ENCODE peak calls at places on chromosomes 13 and 19, in four cellular contexts. U, J, S and D are unnamed samples.

GRCh38 chr19:4052993-4053422 is 13.7 kb downstream of the ZBTB7A start:
- DNase-seq in U (no peak), J (no peak), S (no peak), D (no peak)

GRCh38 chr19:29445246-29445645 is 80.5 kb upstream of the VSTM2B start:
- DNase-seq in U (no peak), J (no peak), S (no peak), D (no peak)

GRCh38 chr13:39887424-39887823 is 232.0 kb downstream of the COG6 start:
- DNase-seq in U (peak), J (no peak), S (no peak), D (no peak)

GRCh38 chr13:97962887-97963286 is 9.4 kb downstream of the IPO5 start:
- DNase-seq in U (no peak), J (no peak), S (no peak), D (no peak)

GRCh38 chr13:34172048-34172447 is 354.1 kb downstream of the RFC3 start:
- DNase-seq in U (peak), J (no peak), S (no peak), D (no peak)

GRCh38 chr19:38850976-38851621 is 1.3 kb upstream of the HNRNPL start:
- DNase-seq in U (peak), J (no peak), S (peak), D (peak)

GRCh38 chr19:29831041-29831548 is 19.3 kb downstream of the CCNE1 start:
- DNase-seq in U (peak), J (no peak), S (no peak), D (no peak)

GRCh38 chr13:26446751-26447150 is 110.7 kb upstream of the WASF3 start:
- DNase-seq in U (peak), J (no peak), S (no peak), D (no peak)

GRCh38 chr19:58117841-58118575 is 20.0 kb upstream of the ZSCAN18 start:
- DNase-seq in U (no peak), J (no peak), S (no peak), D (no peak)

GRCh38 chr13:23673354-23673753 is 103.1 kb downstream of the TNFRSF19 start:
- DNase-seq in U (peak), J (no peak), S (no peak), D (peak)

GRCh38 chr13:45297456-45298205 is 43.4 kb downstream of the TPT1 start:
- DNase-seq in U (no peak), J (peak), S (no peak), D (no peak)

GRCh38 chr19:17673937-17674799 is 14.0 kb downstream of the UNC13A start:
- DNase-seq in U (peak), J (no peak), S (no peak), D (no peak)

GRCh38 chr13:29497137-29497654 is 98.3 kb downstream of the SLC7A1 start:
- DNase-seq in U (no peak), J (no peak), S (peak), D (no peak)

GRCh38 chr13:50685491-50685890 is 158.0 kb downstream of the DLEU7 start:
- DNase-seq in U (peak), J (no peak), S (peak), D (no peak)

GRCh38 chr13:97798171-97798821 is 155.2 kb upstream of the IPO5 start:
- DNase-seq in U (peak), J (no peak), S (no peak), D (no peak)

GRCh38 chr13:27968316-27969072 is 621 bp downstream of the CDX2 start:
- DNase-seq in U (no peak), J (no peak), S (peak), D (no peak)
- TF ChIP-seq EZH2 in U (no peak), J (no peak), S (peak), D (peak)

GRCh38 chr19:18834644-18834984 is 2.9 kb downstream of the UPF1 start:
- DNase-seq in U (no peak), J (no peak), S (no peak), D (no peak)
- H3K4me3 ChIP-seq in U (peak), J (peak), S (peak), D (no peak)

DNA sequence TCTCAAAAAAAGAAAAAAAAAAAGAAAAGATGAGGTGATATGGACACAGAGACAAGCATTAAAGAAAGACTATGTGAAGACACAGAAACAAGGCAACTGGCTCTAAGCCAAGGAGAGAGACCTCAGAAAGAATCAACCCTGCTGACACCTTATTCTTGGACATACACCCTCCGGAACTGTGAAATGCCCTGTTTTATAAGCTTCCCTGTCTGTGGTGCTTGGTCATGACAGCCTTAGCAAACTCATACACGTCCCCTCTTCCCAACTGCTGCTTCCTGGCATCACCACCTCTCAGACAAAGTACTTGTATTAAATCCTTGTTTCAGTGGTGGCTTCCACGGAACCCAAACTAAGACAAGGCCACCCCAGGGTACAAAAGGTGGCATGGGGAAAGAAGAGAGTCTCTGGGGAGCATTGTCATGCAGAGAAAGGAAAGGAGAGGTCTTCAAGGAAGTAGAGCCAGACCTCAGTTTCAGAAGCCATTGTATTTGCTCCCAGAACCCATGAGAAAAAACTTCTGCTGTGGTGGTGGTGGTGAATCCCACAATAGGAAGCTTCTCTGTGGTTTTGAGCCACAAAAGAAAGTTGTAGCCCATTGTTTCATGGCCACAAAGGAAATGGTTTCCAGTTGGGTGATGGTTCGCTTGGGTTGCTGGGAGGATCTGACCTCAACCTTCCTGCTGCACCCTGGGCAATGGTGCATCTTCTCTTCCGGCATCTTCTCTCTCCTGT is 16.3 kb upstream of the TSPAN16 start:
- DNase-seq in U (no peak), J (peak), S (no peak), D (no peak)
- TF ChIP-seq EZH2phosphoT487 in U (no peak), J (no peak), S (no peak), D (no peak)

GRCh38 chr13:32142115-32142514 is 110.5 kb downstream of the FRY start:
- DNase-seq in U (no peak), J (no peak), S (no peak), D (no peak)
- TF ChIP-seq EZH2 in U (no peak), J (no peak), S (no peak), D (no peak)

GRCh38 chr13:112684041-112684440 is 5.8 kb upstream of the ATP11A start:
- DNase-seq in U (no peak), J (no peak), S (no peak), D (no peak)
- H3K4me3 ChIP-seq in U (no peak), J (no peak), S (no peak), D (no peak)